ENCODE peak calls at places on chromosomes 3 and 15, in eight cellular contexts. B, V, R, X, Y, I, C and W are unnamed samples. For H3K27me3, the result is how much of the 10 kb centered on the place peaks cover.

GRCh38 chr3:184765730-184766074 is 46.3 kb upstream of the VPS8 start:
- DNase-seq in B (no peak), V (no peak), R (no peak), X (peak), Y (no peak), I (no peak), C (no peak), W (no peak)

GRCh38 chr3:31105438-31106077 is 211.1 kb upstream of the GADL1 start:
- DNase-seq in B (no peak), V (no peak), R (peak), X (no peak), Y (no peak), I (no peak), C (no peak), W (peak)

GRCh38 chr3:172040078-172040975 is 949 bp downstream of the FNDC3B start:
- DNase-seq in B (no peak), V (peak), R (peak), X (peak), Y (peak), I (peak), C (peak), W (peak)

GRCh38 chr15:70526221-70526973 is 237.0 kb downstream of the UACA start:
- DNase-seq in B (no peak), V (no peak), R (peak), X (no peak), Y (no peak), I (peak), C (peak), W (no peak)

GRCh38 chr3:132981746-132982145 is 56.4 kb upstream of the TMEM108 start:
- DNase-seq in B (no peak), V (no peak), R (no peak), X (no peak), Y (no peak), I (no peak), C (no peak), W (no peak)

GRCh38 chr3:58635371-58636285 is 30.9 kb downstream of the FAM3D start:
- DNase-seq in B (no peak), V (no peak), R (no peak), X (no peak), Y (no peak), I (no peak), C (no peak), W (no peak)

GRCh38 chr15:62495670-62496328 is 330.7 kb upstream of the C2CD4B start:
- DNase-seq in B (no peak), V (no peak), R (no peak), X (no peak), Y (no peak), I (no peak), C (no peak), W (peak)

GRCh38 chr3:148879256-148879655 is 14.2 kb downstream of the CPA3 start:
- DNase-seq in B (no peak), V (no peak), R (no peak), X (no peak), Y (no peak), I (no peak), C (no peak), W (no peak)

GRCh38 chr15:76366714-76367113 is 30.1 kb downstream of the ISL2 start:
- DNase-seq in B (no peak), V (no peak), R (no peak), X (no peak), Y (no peak), I (no peak), C (no peak), W (no peak)

GRCh38 chr3:427128-427527 is 230.6 kb downstream of the CHL1 start:
- DNase-seq in B (no peak), V (no peak), R (no peak), X (no peak), Y (no peak), I (no peak), C (no peak), W (no peak)

GRCh38 chr3:55488398-55489055 is 1.4 kb upstream of the WNT5A start:
- DNase-seq in B (no peak), V (no peak), R (peak), X (peak), Y (peak), I (no peak), C (no peak), W (peak)

GRCh38 chr15:89121414-89121813 is 33.2 kb downstream of the ABHD2 start:
- DNase-seq in B (no peak), V (no peak), R (no peak), X (no peak), Y (peak), I (no peak), C (no peak), W (no peak)

GRCh38 chr3:76871655-76872054 is 168.2 kb upstream of the ROBO2 start:
- DNase-seq in B (no peak), V (no peak), R (no peak), X (no peak), Y (no peak), I (no peak), C (no peak), W (no peak)

GRCh38 chr3:69385723-69386483 is at the start of gene FRMD4B:
- DNase-seq in B (no peak), V (no peak), R (no peak), X (peak), Y (peak), I (peak), C (no peak), W (no peak)

GRCh38 chr15:58257776-58258325 is 119.7 kb downstream of the AQP9 start:
- DNase-seq in B (peak), V (no peak), R (no peak), X (no peak), Y (no peak), I (no peak), C (no peak), W (no peak)

DNA sequence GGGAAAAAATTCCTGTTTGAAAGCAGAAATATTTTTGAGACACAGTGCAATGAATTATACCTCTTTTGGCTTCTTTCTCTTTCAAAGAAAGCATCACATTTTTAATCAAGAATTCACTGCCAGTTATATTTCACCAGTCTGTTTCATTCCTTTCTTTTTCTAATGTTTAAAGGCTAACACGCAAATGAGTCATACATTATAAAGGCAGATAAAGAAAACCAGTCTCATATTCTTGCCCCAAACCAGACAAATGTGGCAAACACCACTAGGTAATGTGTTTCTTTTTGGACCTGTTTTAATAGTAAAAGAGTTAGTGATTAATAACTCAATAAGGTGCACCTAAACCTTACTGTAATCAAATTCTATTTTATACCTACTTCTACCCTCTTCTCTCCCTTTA is 83.8 kb downstream of the PLOD2 start:
- DNase-seq in B (no peak), V (no peak), R (no peak), X (no peak), Y (no peak), I (no peak), C (no peak), W (no peak)
- H3K27me3 ChIP-seq in B (under half), V (under half), R (under half), X (under half), Y (under half), I (under half), C (under half), W (under half)

DNA sequence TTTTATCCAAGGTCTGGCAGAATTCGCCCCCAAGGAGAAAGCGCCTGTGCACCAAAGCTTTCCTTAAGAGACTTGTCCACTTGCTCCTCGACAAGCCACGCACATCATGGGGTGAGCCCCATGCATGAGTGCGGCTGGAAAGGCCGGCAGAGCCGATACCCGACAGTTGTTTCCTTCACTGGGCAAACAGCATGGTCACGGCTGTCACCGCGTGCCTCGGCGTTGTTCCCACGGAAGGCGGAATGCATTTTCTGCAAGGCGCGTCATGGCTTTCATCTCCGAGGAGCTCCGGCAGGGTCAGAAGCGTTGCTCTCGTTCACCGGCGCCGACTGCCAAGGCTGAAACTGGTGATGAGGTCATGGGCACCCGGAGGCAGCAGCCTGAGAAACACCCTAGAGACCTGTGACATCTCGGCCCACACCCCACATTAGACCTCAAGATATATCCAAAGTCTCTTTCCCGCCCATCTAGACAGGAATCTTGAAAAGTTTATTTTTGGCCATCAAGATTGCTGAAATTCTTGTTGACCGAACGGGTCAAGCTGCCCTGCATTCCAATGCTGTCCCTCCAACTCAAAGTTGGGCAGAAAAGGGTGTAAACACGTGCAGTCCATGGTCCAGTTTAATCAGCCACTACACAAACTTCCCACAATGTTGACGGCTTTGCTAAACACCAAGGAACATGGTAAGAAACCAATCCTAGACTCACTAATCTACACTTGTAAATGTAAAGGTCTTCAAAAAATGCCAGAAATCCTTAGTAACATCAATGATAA is 604 bp upstream of the TJP1 start:
- DNase-seq in B (peak), V (peak), R (peak), X (peak), Y (peak), I (peak), C (peak), W (peak)
- H3K4me3 ChIP-seq in B (peak), V (no peak), R (peak), X (peak), Y (peak), I (peak), C (peak), W (peak)

GRCh38 chr3:12798559-12799179 is 2.2 kb downstream of the CAND2 start:
- DNase-seq in B (no peak), V (no peak), R (no peak), X (peak), Y (no peak), I (no peak), C (no peak), W (no peak)
- H3K27ac ChIP-seq in B (peak), V (no peak), R (no peak), X (peak), Y (no peak), I (peak), C (no peak), W (no peak)

DNA sequence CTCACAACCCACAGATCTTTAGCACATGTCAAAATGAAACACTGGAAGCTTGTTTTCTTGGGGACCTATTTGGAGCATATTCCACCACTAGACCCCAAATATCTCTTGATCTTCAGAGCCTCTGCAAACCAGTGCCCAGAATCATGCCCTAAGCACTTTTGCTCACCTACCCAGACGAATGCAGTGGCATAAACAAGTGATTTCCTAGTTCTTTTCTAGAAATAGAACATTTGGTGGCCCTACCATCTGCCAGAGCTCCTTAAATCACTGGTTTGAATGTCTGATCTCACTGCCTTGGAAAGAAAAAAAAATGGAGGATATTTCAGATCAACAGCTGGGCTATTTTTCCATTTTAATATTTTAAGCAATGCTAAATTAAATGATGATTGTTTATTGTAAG is 5.3 kb downstream of the ZIC4 start:
- DNase-seq in B (no peak), V (no peak), R (no peak), X (no peak), Y (no peak), I (no peak), C (no peak), W (no peak)
- H3K27me3 ChIP-seq in B (half or more), V (under half), R (under half), X (under half), Y (under half), I (under half), C (under half), W (half or more)

GRCh38 chr3:191330309-191330712 is at the start of gene UTS2B:
- DNase-seq in B (no peak), V (no peak), R (peak), X (no peak), Y (peak), I (no peak), C (peak), W (peak)

GRCh38 chr3:191328963-191329653 is at the start of gene CCDC50:
- DNase-seq in B (peak), V (no peak), R (peak), X (peak), Y (peak), I (peak), C (no peak), W (no peak)

GRCh38 chr3:191333481-191333880 is 3.2 kb upstream of the UTS2B start:
- DNase-seq in B (no peak), V (no peak), R (no peak), X (no peak), Y (no peak), I (no peak), C (no peak), W (no peak)

GRCh38 chr3:191329654-191330308 is 545 bp downstream of the UTS2B start:
- DNase-seq in B (no peak), V (no peak), R (peak), X (peak), Y (peak), I (no peak), C (no peak), W (no peak)

DNA sequence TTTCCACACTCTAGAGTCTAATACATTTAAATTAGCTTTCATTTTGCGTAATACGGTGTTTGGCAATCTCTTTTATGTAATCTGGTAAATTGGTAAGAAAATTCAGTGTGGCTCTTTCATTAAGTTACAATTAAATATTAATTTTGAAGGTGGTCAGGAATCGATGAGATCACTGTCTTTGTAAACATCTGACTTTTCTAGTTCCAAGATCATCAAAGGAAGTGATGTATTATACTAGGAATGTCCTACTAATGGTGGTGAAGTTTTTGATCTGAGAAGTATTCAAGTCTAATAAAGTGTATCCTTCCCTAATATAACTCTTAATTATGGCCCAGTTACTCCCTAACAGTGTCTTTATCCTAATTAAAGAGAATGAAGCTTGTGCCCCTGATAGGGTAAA is 1.1 kb upstream of the UTS2B start:
- DNase-seq in B (no peak), V (no peak), R (no peak), X (no peak), Y (no peak), I (no peak), C (no peak), W (no peak)
- H3K4me3 ChIP-seq in B (peak), V (no peak), R (peak), X (peak), Y (peak), I (peak), C (peak), W (peak)

DNA sequence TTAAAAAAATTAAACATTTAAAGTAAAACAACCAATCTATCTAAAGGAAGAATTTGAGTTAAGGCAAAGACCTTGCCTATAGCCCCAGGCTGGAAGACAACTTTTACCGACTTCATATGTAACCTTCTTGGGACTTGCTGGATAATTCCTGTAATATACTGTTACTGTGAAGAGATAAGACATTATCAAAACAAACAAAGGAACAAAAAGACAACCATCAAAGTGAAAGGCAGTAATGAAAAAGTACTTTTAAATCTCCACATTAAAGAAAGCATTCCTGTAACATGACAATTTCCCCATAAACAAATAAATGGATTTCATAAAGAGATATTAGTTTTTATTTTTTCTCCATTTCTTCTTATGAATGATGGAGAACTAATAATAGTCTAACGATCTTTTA is 2.4 kb downstream of the CMTM6 start:
- DNase-seq in B (no peak), V (no peak), R (no peak), X (no peak), Y (no peak), I (no peak), C (no peak), W (no peak)
- H3K27ac ChIP-seq in B (no peak), V (no peak), R (no peak), X (no peak), Y (no peak), I (peak), C (no peak), W (no peak)